ENCODE peak calls at places on chromosomes 3 and 15, in seven cellular contexts. Z, B, R, S, A, P and V are unnamed samples.

GRCh38 chr3:158165730-158166129 is 55.8 kb downstream of the RSRC1 start:
- DNase-seq in R (no peak), P (no peak), S (peak), B (no peak), Z (no peak), A (no peak), V (no peak)

GRCh38 chr3:140540262-140540661 is 137.6 kb upstream of the TRIM42 start:
- DNase-seq in B (no peak), Z (no peak), A (no peak), R (no peak), P (no peak), S (no peak), V (no peak)

GRCh38 chr15:42348083-42348482 is 11.2 kb upstream of the CAPN3 start:
- DNase-seq in A (no peak), Z (peak), P (no peak), B (no peak), R (no peak), S (no peak), V (no peak)

GRCh38 chr15:70096215-70096974 is 1.3 kb downstream of the TLE3 start:
- DNase-seq in Z (peak), A (peak), R (peak), S (no peak), B (peak), P (peak), V (no peak)

GRCh38 chr3:48402281-48402732 is 27.6 kb downstream of the PLXNB1 start:
- DNase-seq in S (no peak), A (no peak), P (no peak), B (no peak), Z (peak), R (no peak), V (no peak)

GRCh38 chr3:185337231-185337816 is 25.6 kb upstream of the MAP3K13 start:
- DNase-seq in S (no peak), Z (no peak), R (no peak), A (no peak), B (no peak), P (peak), V (no peak)

GRCh38 chr3:150765949-150766720 is 3.2 kb upstream of the SIAH2 start:
- DNase-seq in P (peak), B (no peak), R (no peak), Z (no peak), A (peak), S (no peak), V (no peak)

GRCh38 chr3:45191924-45192417 is 34.1 kb downstream of the TMEM158 start:
- DNase-seq in R (no peak), S (no peak), A (no peak), B (no peak), Z (no peak), P (no peak), V (no peak)

GRCh38 chr3:35639251-35640185 is at the start of gene ARPP21:
- DNase-seq in A (no peak), R (peak), P (peak), B (no peak), Z (peak), S (no peak), V (no peak)

GRCh38 chr3:133396906-133397305 is 3.0 kb upstream of the BFSP2 start:
- DNase-seq in Z (no peak), A (no peak), B (no peak), P (no peak), S (no peak), R (no peak), V (no peak)

GRCh38 chr15:88324241-88325065 is 67.9 kb upstream of the NTRK3 start:
- DNase-seq in B (no peak), R (no peak), S (no peak), Z (peak), A (no peak), P (no peak), V (no peak)

GRCh38 chr3:46668116-46668515 is 25.4 kb downstream of the ALS2CL start:
- DNase-seq in A (no peak), Z (no peak), P (no peak), S (no peak), R (no peak), B (no peak), V (no peak)